ENCODE peak calls at places on chromosomes 3 and 15, in seven cellular contexts. One of them, this sample, is unnamed.

GRCh38 chr15:67127334-67127664 is 61.9 kb downstream of the SMAD3 start:
- DNase-seq in body of pancreas: no peak
- DNase-seq in hepatocyte: no peak
- DNase-seq in lung: no peak
- DNase-seq in Panc1: peak; percentile 88
- DNase-seq in heart left ventricle: no peak
- DNase-seq in HCT116: no peak
- DNase-seq in this sample: no peak

GRCh38 chr15:91022832-91023129 is 387 bp upstream of the VPS33B start:
- DNase-seq in body of pancreas: no peak
- DNase-seq in hepatocyte: no peak
- DNase-seq in lung: no peak
- DNase-seq in Panc1: no peak
- DNase-seq in heart left ventricle: no peak
- DNase-seq in HCT116: no peak
- DNase-seq in this sample: no peak

GRCh38 chr15:56765252-56765651 is 31.9 kb upstream of the ZNF280D start:
- DNase-seq in body of pancreas: no peak
- DNase-seq in hepatocyte: peak; percentile 13
- DNase-seq in lung: no peak
- DNase-seq in Panc1: no peak
- DNase-seq in heart left ventricle: no peak
- DNase-seq in HCT116: no peak
- DNase-seq in this sample: no peak

GRCh38 chr3:110027446-110027845 is 690.1 kb upstream of the DPPA4 start:
- DNase-seq in body of pancreas: no peak
- DNase-seq in hepatocyte: peak; percentile 5
- DNase-seq in lung: no peak
- DNase-seq in Panc1: no peak
- DNase-seq in heart left ventricle: no peak
- DNase-seq in HCT116: peak; percentile 8
- DNase-seq in this sample: no peak

GRCh38 chr3:101687142-101687931 is 819 bp upstream of the RPL24 start:
- DNase-seq in body of pancreas: no peak
- DNase-seq in hepatocyte: no peak
- DNase-seq in lung: no peak
- DNase-seq in Panc1: no peak
- DNase-seq in heart left ventricle: peak; percentile 36
- DNase-seq in HCT116: no peak
- DNase-seq in this sample: no peak

GRCh38 chr3:94405258-94406035 is 342.6 kb downstream of the NSUN3 start:
- DNase-seq in body of pancreas: no peak
- DNase-seq in hepatocyte: no peak
- DNase-seq in lung: no peak
- DNase-seq in Panc1: no peak
- DNase-seq in heart left ventricle: no peak
- DNase-seq in HCT116: no peak
- DNase-seq in this sample: no peak

GRCh38 chr3:5015056-5015455 is 35.8 kb downstream of the BHLHE40 start:
- DNase-seq in body of pancreas: no peak
- DNase-seq in hepatocyte: no peak
- DNase-seq in lung: no peak
- DNase-seq in Panc1: no peak
- DNase-seq in heart left ventricle: no peak
- DNase-seq in HCT116: no peak
- DNase-seq in this sample: no peak

GRCh38 chr3:23805881-23806321 is at the start of gene UBE2E1:
- DNase-seq in body of pancreas: peak; percentile 75
- DNase-seq in hepatocyte: peak; percentile 79
- DNase-seq in lung: peak; percentile 76
- DNase-seq in Panc1: no peak
- DNase-seq in heart left ventricle: peak; percentile 86
- DNase-seq in HCT116: peak; percentile 10
- DNase-seq in this sample: no peak

GRCh38 chr3:127815641-127816605 is 6.4 kb downstream of the MGLL start:
- DNase-seq in body of pancreas: no peak
- DNase-seq in hepatocyte: peak; percentile 73
- DNase-seq in lung: peak; percentile 51
- DNase-seq in Panc1: no peak
- DNase-seq in heart left ventricle: no peak
- DNase-seq in HCT116: no peak
- DNase-seq in this sample: no peak

GRCh38 chr3:149487598-149488197 is 13.2 kb downstream of the TM4SF4 start:
- DNase-seq in body of pancreas: no peak
- DNase-seq in hepatocyte: no peak
- DNase-seq in lung: no peak
- DNase-seq in Panc1: no peak
- DNase-seq in heart left ventricle: no peak
- DNase-seq in HCT116: peak; percentile 61
- DNase-seq in this sample: no peak

GRCh38 chr3:24264748-24265158 is 229.9 kb downstream of the THRB start:
- DNase-seq in body of pancreas: peak; percentile 25
- DNase-seq in hepatocyte: peak; percentile 50
- DNase-seq in lung: no peak
- DNase-seq in Panc1: no peak
- DNase-seq in heart left ventricle: no peak
- DNase-seq in HCT116: peak; percentile 47
- DNase-seq in this sample: no peak

GRCh38 chr15:95760508-95760907 is 570.0 kb upstream of the NR2F2 start:
- DNase-seq in body of pancreas: no peak
- DNase-seq in hepatocyte: peak; percentile 7
- DNase-seq in lung: no peak
- DNase-seq in Panc1: peak; percentile 7
- DNase-seq in heart left ventricle: peak; percentile 24
- DNase-seq in HCT116: no peak
- DNase-seq in this sample: peak; percentile 20

GRCh38 chr15:69017978-69018377 is 3.5 kb downstream of the NOX5 start:
- DNase-seq in body of pancreas: no peak
- DNase-seq in hepatocyte: no peak
- DNase-seq in lung: no peak
- DNase-seq in Panc1: no peak
- DNase-seq in heart left ventricle: no peak
- DNase-seq in HCT116: no peak
- DNase-seq in this sample: no peak

GRCh38 chr3:8523041-8523440 is 21.4 kb downstream of the LMCD1 start:
- DNase-seq in body of pancreas: no peak
- DNase-seq in hepatocyte: no peak
- DNase-seq in lung: no peak
- DNase-seq in Panc1: no peak
- DNase-seq in heart left ventricle: no peak
- DNase-seq in HCT116: no peak
- DNase-seq in this sample: no peak

GRCh38 chr3:129345971-129346370 is 67.3 kb downstream of the HMCES start:
- DNase-seq in body of pancreas: no peak
- DNase-seq in hepatocyte: no peak
- DNase-seq in lung: no peak
- DNase-seq in Panc1: no peak
- DNase-seq in heart left ventricle: no peak
- DNase-seq in HCT116: no peak
- DNase-seq in this sample: no peak

GRCh38 chr3:59178698-59179097 is 128.9 kb upstream of the CFAP20DC start:
- DNase-seq in body of pancreas: no peak
- DNase-seq in hepatocyte: no peak
- DNase-seq in lung: no peak
- DNase-seq in Panc1: no peak
- DNase-seq in heart left ventricle: no peak
- DNase-seq in HCT116: no peak
- DNase-seq in this sample: no peak

GRCh38 chr15:56837281-56837680 is 81.2 kb upstream of the TCF12 start:
- DNase-seq in body of pancreas: no peak
- DNase-seq in hepatocyte: no peak
- DNase-seq in lung: no peak
- DNase-seq in Panc1: no peak
- DNase-seq in heart left ventricle: no peak
- DNase-seq in HCT116: no peak
- DNase-seq in this sample: no peak

GRCh38 chr3:39592306-39592705 is 124.8 kb downstream of the MOBP start:
- DNase-seq in body of pancreas: no peak
- DNase-seq in hepatocyte: no peak
- DNase-seq in lung: no peak
- DNase-seq in Panc1: no peak
- DNase-seq in heart left ventricle: no peak
- DNase-seq in HCT116: no peak
- DNase-seq in this sample: no peak

GRCh38 chr3:39593341-39593740 is 125.9 kb downstream of the MOBP start:
- DNase-seq in body of pancreas: no peak
- DNase-seq in hepatocyte: no peak
- DNase-seq in lung: no peak
- DNase-seq in Panc1: no peak
- DNase-seq in heart left ventricle: no peak
- DNase-seq in HCT116: no peak
- DNase-seq in this sample: no peak

GRCh38 chr3:39587113-39587512 is 119.6 kb downstream of the MOBP start:
- DNase-seq in body of pancreas: no peak
- DNase-seq in hepatocyte: no peak
- DNase-seq in lung: no peak
- DNase-seq in Panc1: no peak
- DNase-seq in heart left ventricle: no peak
- DNase-seq in HCT116: no peak
- DNase-seq in this sample: no peak

GRCh38 chr3:39590776-39591175 is 123.3 kb downstream of the MOBP start:
- DNase-seq in body of pancreas: no peak
- DNase-seq in hepatocyte: no peak
- DNase-seq in lung: no peak
- DNase-seq in Panc1: no peak
- DNase-seq in heart left ventricle: no peak
- DNase-seq in HCT116: no peak
- DNase-seq in this sample: no peak

GRCh38 chr3:39592729-39593128 is 125.2 kb downstream of the MOBP start:
- DNase-seq in body of pancreas: no peak
- DNase-seq in hepatocyte: no peak
- DNase-seq in lung: no peak
- DNase-seq in Panc1: no peak
- DNase-seq in heart left ventricle: no peak
- DNase-seq in HCT116: no peak
- DNase-seq in this sample: no peak
- H3K27ac ChIP-seq in body of pancreas: no peak overlapping the region
- H3K27ac ChIP-seq in hepatocyte: no peak overlapping the region
- H3K27ac ChIP-seq in lung: no peak overlapping the region
- H3K27ac ChIP-seq in Panc1: no peak overlapping the region
- H3K27ac ChIP-seq in heart left ventricle: no peak overlapping the region
- H3K27ac ChIP-seq in HCT116: no peak overlapping the region
- H3K27ac ChIP-seq in this sample: no peak overlapping the region

GRCh38 chr3:11583638-11584046 is 60.1 kb downstream of the VGLL4 start:
- DNase-seq in body of pancreas: no peak
- DNase-seq in hepatocyte: no peak
- DNase-seq in lung: no peak
- DNase-seq in Panc1: no peak
- DNase-seq in heart left ventricle: no peak
- DNase-seq in HCT116: no peak
- DNase-seq in this sample: no peak

GRCh38 chr3:11583226-11583625 is 60.5 kb downstream of the VGLL4 start:
- DNase-seq in body of pancreas: no peak
- DNase-seq in hepatocyte: no peak
- DNase-seq in lung: no peak
- DNase-seq in Panc1: no peak
- DNase-seq in heart left ventricle: no peak
- DNase-seq in HCT116: no peak
- DNase-seq in this sample: no peak

GRCh38 chr3:11580645-11581044 is 63.1 kb downstream of the VGLL4 start:
- DNase-seq in body of pancreas: no peak
- DNase-seq in hepatocyte: no peak
- DNase-seq in lung: no peak
- DNase-seq in Panc1: no peak
- DNase-seq in heart left ventricle: no peak
- DNase-seq in HCT116: no peak
- DNase-seq in this sample: no peak

GRCh38 chr3:11581237-11582122 is 62.2 kb downstream of the VGLL4 start:
- DNase-seq in body of pancreas: no peak
- DNase-seq in hepatocyte: no peak
- DNase-seq in lung: no peak
- DNase-seq in Panc1: no peak
- DNase-seq in heart left ventricle: no peak
- DNase-seq in HCT116: no peak
- DNase-seq in this sample: no peak

GRCh38 chr3:11582123-11582968 is 61.4 kb downstream of the VGLL4 start:
- DNase-seq in body of pancreas: peak; percentile 71
- DNase-seq in hepatocyte: peak; percentile 82
- DNase-seq in lung: peak; percentile 61
- DNase-seq in Panc1: no peak
- DNase-seq in heart left ventricle: peak; percentile 81
- DNase-seq in HCT116: no peak
- DNase-seq in this sample: no peak
- H3K4me3 ChIP-seq in body of pancreas: no peak overlapping the region
- H3K4me3 ChIP-seq in hepatocyte: peak overlapping the region; percentile 3
- H3K4me3 ChIP-seq in lung: no peak overlapping the region
- H3K4me3 ChIP-seq in Panc1: peak overlapping the region; percentile 52
- H3K4me3 ChIP-seq in heart left ventricle: peak overlapping the region; percentile 42
- H3K4me3 ChIP-seq in HCT116: no peak overlapping the region
- H3K4me3 ChIP-seq in this sample: no peak overlapping the region

DNA sequence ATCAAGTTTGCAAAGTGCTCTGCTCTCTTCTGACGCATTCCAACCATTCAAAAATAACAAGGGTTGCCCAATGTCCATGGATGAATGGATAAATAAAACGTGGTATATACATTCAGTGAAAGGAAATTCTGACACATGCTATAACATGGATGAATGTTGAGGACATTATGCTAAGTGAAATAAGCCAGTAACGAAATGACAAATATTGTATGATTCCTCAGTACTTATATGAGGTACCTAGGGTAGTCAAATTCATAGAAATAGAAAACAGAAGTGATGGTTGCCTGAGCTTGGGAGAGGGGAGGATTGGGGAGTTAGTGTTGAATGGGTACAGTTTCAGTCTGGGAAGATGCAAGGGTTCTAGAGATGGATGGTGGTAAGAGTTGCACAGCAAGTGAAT is 33.9 kb downstream of the SH3BP5 start:
- DNase-seq in body of pancreas: no peak
- DNase-seq in hepatocyte: no peak
- DNase-seq in lung: no peak
- DNase-seq in Panc1: no peak
- DNase-seq in heart left ventricle: no peak
- DNase-seq in HCT116: no peak
- DNase-seq in this sample: no peak
- H3K4me1 ChIP-seq in body of pancreas: peaks cover 17% of the 10 kb centered on the region
- H3K4me1 ChIP-seq in hepatocyte: no peaks in the 10 kb centered on the region
- H3K4me1 ChIP-seq in lung: peaks cover 3% of the 10 kb centered on the region
- H3K4me1 ChIP-seq in Panc1: no peaks in the 10 kb centered on the region
- H3K4me1 ChIP-seq in heart left ventricle: peaks cover 30% of the 10 kb centered on the region
- H3K4me1 ChIP-seq in HCT116: peaks cover 12% of the 10 kb centered on the region
- H3K4me1 ChIP-seq in this sample: no peaks in the 10 kb centered on the region

DNA sequence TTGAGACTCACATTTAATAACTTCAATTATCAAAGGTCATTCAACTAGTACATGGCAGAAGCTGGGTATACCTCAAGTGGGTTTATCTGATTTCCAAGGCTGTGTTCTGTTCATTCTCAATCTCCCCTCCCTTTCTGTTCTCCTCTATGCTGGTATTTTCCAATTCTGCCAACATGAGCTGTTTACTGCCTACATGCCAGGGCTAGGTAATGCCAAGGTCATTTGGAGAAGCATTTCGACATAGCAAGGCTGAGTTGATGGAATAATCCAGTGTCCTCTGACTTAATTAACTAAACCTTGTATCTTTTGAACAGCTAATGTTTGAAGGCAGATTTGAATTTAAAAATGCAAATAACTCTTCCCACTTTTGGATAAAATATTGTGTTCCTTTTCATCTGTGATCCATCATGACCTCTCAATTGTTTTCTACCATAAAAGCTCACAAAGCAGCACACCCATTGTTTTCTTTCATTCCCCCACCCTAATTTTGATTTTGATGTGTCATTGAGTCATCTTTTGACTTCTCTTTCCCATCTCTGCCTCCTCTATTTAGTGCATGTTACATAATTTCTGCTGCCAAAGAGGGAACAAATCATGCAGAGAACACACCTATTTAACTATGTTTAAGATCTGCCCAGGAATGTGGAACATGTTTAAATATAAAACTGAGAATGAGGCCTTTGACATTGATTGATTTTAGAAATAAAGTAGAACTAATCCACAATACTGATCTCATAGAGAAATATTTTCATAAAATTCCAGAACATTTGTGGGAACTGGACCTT is 308.8 kb upstream of the NR2E3 start:
- DNase-seq in body of pancreas: peak; percentile 11
- DNase-seq in hepatocyte: no peak
- DNase-seq in lung: no peak
- DNase-seq in Panc1: no peak
- DNase-seq in heart left ventricle: no peak
- DNase-seq in HCT116: no peak
- DNase-seq in this sample: no peak
- H3K27ac ChIP-seq in body of pancreas: no peak overlapping the region
- H3K27ac ChIP-seq in hepatocyte: no peak overlapping the region
- H3K27ac ChIP-seq in lung: peak overlapping the region; percentile 71
- H3K27ac ChIP-seq in Panc1: no peak overlapping the region
- H3K27ac ChIP-seq in heart left ventricle: peak overlapping the region; percentile 68
- H3K27ac ChIP-seq in HCT116: no peak overlapping the region
- H3K27ac ChIP-seq in this sample: no peak overlapping the region